ENCODE peak calls at places on chromosomes 4 and X, in ten cellular contexts. S is H9, H is mucosa of descending colon, B is mesendoderm, A is endothelial cell of umbilical vein, E is suprapubic skin, W is upper lobe of right lung, U is uterus, O is A549, F is GM23248. M is an unnamed sample.

GRCh38 chr4:95409127-95409526 is 139.6 kb downstream of the UNC5C start:
- DNase-seq in H (no peak), W (no peak), O (no peak), F (no peak), A (peak; percentile 48), U (no peak), B (no peak), E (no peak), S (no peak), M (no peak)

GRCh38 chrX:115364625-115365024 is 75.1 kb downstream of the LUZP4 start:
- DNase-seq in E (no peak), U (no peak), W (no peak), F (no peak), O (no peak), S (no peak), H (no peak), A (no peak), B (no peak), M (no peak)

GRCh38 chr4:141246683-141247429 is 26.2 kb downstream of the ZNF330 start:
- DNase-seq in E (no peak), W (no peak), U (no peak), H (no peak), S (no peak), F (peak; percentile 56), O (no peak), A (no peak), B (peak; percentile 21), M (no peak)

GRCh38 chr4:140213736-140214135 is 59.8 kb upstream of the MAML3 start:
- DNase-seq in F (peak; percentile 47), W (no peak), H (no peak), B (peak; percentile 49), S (no peak), A (no peak), O (no peak), E (no peak), U (no peak), M (no peak)

GRCh38 chr4:127210877-127211276 is 421.9 kb upstream of the INTU start:
- DNase-seq in F (no peak), E (no peak), B (peak; percentile 16), H (no peak), U (peak; percentile 35), S (no peak), A (no peak), O (no peak), W (no peak), M (no peak)

GRCh38 chr4:141109983-141110382 is 23.3 kb downstream of the RNF150 start:
- DNase-seq in B (peak; percentile 26), W (no peak), O (no peak), S (no peak), H (no peak), E (no peak), F (no peak), U (no peak), A (no peak), M (no peak)

GRCh38 chrX:24513416-24513815 is 48.3 kb downstream of the PDK3 start:
- DNase-seq in B (no peak), S (no peak), U (no peak), W (no peak), O (no peak), H (no peak), F (no peak), A (no peak), E (no peak), M (no peak)

GRCh38 chr4:102683846-102684581 is 76.8 kb downstream of the MANBA start:
- DNase-seq in S (no peak), H (no peak), U (no peak), B (no peak), E (no peak), W (no peak), F (no peak), O (no peak), A (no peak), M (no peak)

GRCh38 chrX:130082244-130083106 is 27.8 kb downstream of the ELF4 start:
- DNase-seq in B (no peak), W (peak; percentile 75), A (no peak), S (no peak), H (peak; percentile 79), E (no peak), O (no peak), U (peak; percentile 41), F (peak; percentile 60), M (peak; percentile 56)

GRCh38 chr4:63729519-63729918 is 679.7 kb downstream of the TECRL start:
- DNase-seq in W (no peak), O (no peak), U (no peak), A (no peak), H (no peak), B (no peak), F (no peak), E (no peak), S (no peak), M (no peak)

GRCh38 chr4:37715889-37716402 is 29.8 kb upstream of the RELL1 start:
- DNase-seq in O (no peak), A (peak; percentile 63), W (no peak), F (peak; percentile 14), B (peak; percentile 5), H (no peak), S (no peak), U (no peak), E (no peak), M (no peak)

GRCh38 chr4:41448935-41449334 is 89.0 kb upstream of the LIMCH1 start:
- DNase-seq in S (no peak), U (peak; percentile 22), B (no peak), E (no peak), F (peak; percentile 55), O (no peak), H (no peak), A (no peak), W (no peak), M (no peak)

GRCh38 chr4:3223346-3223745 is 25.6 kb upstream of the MSANTD1 start:
- DNase-seq in H (no peak), U (no peak), O (no peak), F (no peak), E (peak; percentile 28), B (no peak), S (no peak), W (peak; percentile 42), A (no peak), M (no peak)

GRCh38 chrX:1500701-1501624 is 36.0 kb downstream of the P2RY8 start:
- DNase-seq in F (no peak), A (no peak), O (no peak), U (no peak), W (peak; percentile 48), S (no peak), H (no peak), E (peak; percentile 65), B (no peak), M (no peak)

GRCh38 chr4:151641167-151641566 is 119.6 kb downstream of the GATB start:
- DNase-seq in W (no peak), B (no peak), H (no peak), O (no peak), A (no peak), E (no peak), S (no peak), F (peak; percentile 89), U (no peak), M (no peak)

GRCh38 chr4:101022151-101023024 is 324.9 kb downstream of the PPP3CA start:
- DNase-seq in W (no peak), E (no peak), A (peak; percentile 56), H (no peak), F (peak; percentile 54), S (no peak), B (no peak), O (no peak), U (no peak), M (no peak)

GRCh38 chrX:115138040-115138439 is 51.2 kb upstream of the RBMXL3 start:
- DNase-seq in H (no peak), S (no peak), B (peak; percentile 16), W (no peak), E (no peak), U (no peak), F (no peak), O (no peak), A (no peak), M (no peak)

GRCh38 chr4:152810715-152811287 is 31.0 kb downstream of the ARFIP1 start:
- DNase-seq in F (no peak), E (no peak), U (no peak), A (no peak), W (no peak), S (no peak), O (no peak), H (no peak), B (no peak), M (no peak)
- H3K4me1 ChIP-seq in F (peaks cover 10% of the 10 kb centered on the region), E (peaks cover 11% of the 10 kb centered on the region), U (no peaks in the 10 kb centered on the region), A (no peaks in the 10 kb centered on the region), W (no peaks in the 10 kb centered on the region), S (no peaks in the 10 kb centered on the region), O (no peaks in the 10 kb centered on the region), H (peaks cover under 1% of the 10 kb centered on the region), B (no peaks in the 10 kb centered on the region), M (peaks cover 10% of the 10 kb centered on the region)

GRCh38 chr4:26863512-26863911 is 2.9 kb downstream of the STIM2 start:
- DNase-seq in B (no peak), H (no peak), W (no peak), E (no peak), U (no peak), S (no peak), O (no peak), F (no peak), A (peak; percentile 28), M (no peak)
- H3K4me1 ChIP-seq in B (peaks cover 25% of the 10 kb centered on the region), H (peaks cover 30% of the 10 kb centered on the region), W (peaks cover 67% of the 10 kb centered on the region), E (peaks cover 66% of the 10 kb centered on the region), U (peaks cover 13% of the 10 kb centered on the region), S (peaks cover 3% of the 10 kb centered on the region), O (peaks cover 23% of the 10 kb centered on the region), F (peaks cover 21% of the 10 kb centered on the region), A (peaks cover 29% of the 10 kb centered on the region), M (peaks cover 41% of the 10 kb centered on the region)

DNA sequence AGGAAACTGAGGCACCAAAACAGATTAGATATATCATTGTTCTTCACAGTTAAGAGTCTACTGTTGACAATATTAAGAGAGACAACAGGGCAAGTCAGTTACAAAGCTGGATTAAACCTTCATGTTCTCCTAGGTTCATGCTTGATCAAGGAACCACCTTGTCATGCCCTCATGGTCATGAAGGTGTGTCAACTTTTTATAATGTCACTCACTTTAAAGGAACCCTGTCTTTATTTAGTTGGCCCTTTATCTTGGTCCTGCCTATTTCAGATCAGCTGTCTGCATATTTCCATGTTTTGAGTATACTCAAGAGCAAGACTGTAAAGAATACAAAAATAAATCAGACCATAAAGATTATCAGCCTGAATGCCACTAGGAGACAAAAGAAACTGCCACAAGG is 140.2 kb upstream of the FAM241A start:
- DNase-seq in E (no peak), S (no peak), U (no peak), A (no peak), H (no peak), F (no peak), W (no peak), O (no peak), B (no peak), M (no peak)
- H3K4me1 ChIP-seq in E (peaks cover 4% of the 10 kb centered on the region), S (no peaks in the 10 kb centered on the region), U (no peaks in the 10 kb centered on the region), A (no peaks in the 10 kb centered on the region), H (no peaks in the 10 kb centered on the region), F (no peaks in the 10 kb centered on the region), W (no peaks in the 10 kb centered on the region), O (no peaks in the 10 kb centered on the region), B (no peaks in the 10 kb centered on the region), M (no peaks in the 10 kb centered on the region)

DNA sequence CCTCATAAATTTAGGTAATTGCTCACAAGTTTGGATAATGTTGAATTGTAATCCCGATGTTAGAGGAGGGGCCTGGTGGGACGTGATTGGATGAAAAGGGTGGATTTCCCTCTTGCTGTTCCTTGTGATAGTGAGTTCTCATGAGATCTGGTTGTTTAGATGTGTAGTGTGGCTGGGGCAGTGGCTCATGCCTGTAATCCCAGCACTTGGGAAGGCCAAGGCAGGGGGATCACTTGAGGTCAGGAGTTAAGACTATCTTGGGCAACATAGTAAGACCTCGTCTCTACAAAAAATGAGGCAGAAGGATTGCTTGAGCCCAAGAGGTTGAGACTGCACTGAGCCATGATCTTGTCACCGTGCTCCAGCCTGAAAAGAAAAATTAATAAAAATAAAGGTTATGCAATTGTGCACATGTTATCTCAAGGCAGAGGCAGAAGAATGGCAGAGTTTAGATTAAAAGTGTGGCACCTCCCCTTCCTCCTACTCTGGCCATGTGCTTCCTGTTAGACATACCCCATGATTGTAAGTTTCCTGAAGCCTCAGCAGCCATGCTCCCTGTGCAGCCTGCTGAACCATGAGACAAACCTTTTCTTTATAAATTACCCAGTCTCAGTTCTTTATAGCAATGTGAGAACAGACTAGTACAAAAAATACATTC is 36.5 kb downstream of the ERVMER34-1 start:
- DNase-seq in O (no peak), U (no peak), A (peak; percentile 20), F (no peak), W (no peak), B (peak; percentile 24), E (no peak), H (no peak), S (no peak), M (no peak)
- H3K4me1 ChIP-seq in O (peaks cover 23% of the 10 kb centered on the region), U (peaks cover 10% of the 10 kb centered on the region), A (peaks cover 30% of the 10 kb centered on the region), F (no peaks in the 10 kb centered on the region), W (peaks cover 21% of the 10 kb centered on the region), B (peaks cover 2% of the 10 kb centered on the region), E (peaks cover 22% of the 10 kb centered on the region), H (peaks cover 23% of the 10 kb centered on the region), S (peaks cover 15% of the 10 kb centered on the region), M (peaks cover 32% of the 10 kb centered on the region)